ENCODE peak calls at places on chromosomes 11 and 22, in nine cellular contexts. Q is activated naive CD8-positive, alpha-beta T cell treated with anti-CD3 and anti-CD28 coated beads, Interleukin-2, amount 10 ng/mL, durations not matched to agents 7 days and 5 days; E is activated CD4-positive, alpha-beta T cell treated with anti-CD3 and anti-CD28 coated beads, Interleukin-2, amount 50 U/mL, for 24 hours; A is uterus; M is A172; B is hypothalamus; D is T-helper 9 cell; Y is GM04503; W is NCI-H1417. Z is an unnamed sample.

GRCh38 chr11:118353084-118353710 is 6.2 kb upstream of the UBE4A start:
- DNase-seq in Q (no peak), E (no peak), A (no peak), M (no peak), B (no peak), D (no peak), Y (no peak), W (no peak), Z (no peak)

GRCh38 chr11:2263724-2264360 is 6.5 kb downstream of the ASCL2 start:
- DNase-seq in Q (no peak), E (no peak), A (no peak), M (no peak), B (no peak), D (no peak), Y (no peak), W (no peak), Z (no peak)

GRCh38 chr11:2320591-2321310 is 18.9 kb downstream of the TSPAN32 start:
- DNase-seq in Q (no peak), E (no peak), A (no peak), M (no peak), B (no peak), D (no peak), Y (no peak), W (no peak), Z (peak)

GRCh38 chr11:29161216-29161615 is 855.6 kb downstream of the KCNA4 start:
- DNase-seq in Q (no peak), E (no peak), A (no peak), M (peak), B (no peak), D (no peak), Y (no peak), W (no peak), Z (no peak)

GRCh38 chr11:67071420-67072284 is 15.0 kb downstream of the RHOD start:
- DNase-seq in Q (peak), E (peak), A (peak), M (no peak), B (peak), D (peak), Y (no peak), W (no peak), Z (peak)

GRCh38 chr11:36268337-36268931 is 20.8 kb downstream of the COMMD9 start:
- DNase-seq in Q (no peak), E (no peak), A (no peak), M (no peak), B (no peak), D (no peak), Y (no peak), W (no peak), Z (no peak)

GRCh38 chr11:1975185-1975584 is 22.5 kb downstream of the H19 start:
- DNase-seq in Q (no peak), E (no peak), A (no peak), M (no peak), B (no peak), D (no peak), Y (no peak), W (no peak), Z (no peak)

GRCh38 chr11:86938900-86939880 is 16.0 kb downstream of the FZD4 start:
- DNase-seq in Q (no peak), E (no peak), A (no peak), M (no peak), B (no peak), D (no peak), Y (no peak), W (peak), Z (no peak)

GRCh38 chr11:69449320-69450063 is 32.0 kb upstream of the LINC01488 start:
- DNase-seq in Q (no peak), E (no peak), A (peak), M (peak), B (no peak), D (no peak), Y (no peak), W (no peak), Z (peak)

GRCh38 chr11:890794-891600 is 19.6 kb downstream of the CHID1 start:
- DNase-seq in Q (no peak), E (no peak), A (no peak), M (no peak), B (no peak), D (no peak), Y (no peak), W (peak), Z (peak)

GRCh38 chr11:46278387-46279173 is 1.1 kb downstream of the CREB3L1 start:
- DNase-seq in Q (peak), E (no peak), A (peak), M (peak), B (no peak), D (peak), Y (no peak), W (no peak), Z (peak)

GRCh38 chr11:32500001-32500400 is 64.7 kb upstream of the WT1 start:
- DNase-seq in Q (no peak), E (no peak), A (no peak), M (no peak), B (no peak), D (no peak), Y (no peak), W (no peak), Z (no peak)

GRCh38 chr11:131737357-131737756 is 366.9 kb downstream of the NTM start:
- DNase-seq in Q (no peak), E (no peak), A (no peak), M (no peak), B (no peak), D (no peak), Y (no peak), W (no peak), Z (no peak)

GRCh38 chr22:46948411-46949144 is 186.1 kb downstream of the TBC1D22A start:
- DNase-seq in Q (no peak), E (no peak), A (no peak), M (no peak), B (no peak), D (no peak), Y (no peak), W (no peak), Z (no peak)

GRCh38 chr22:29780781-29781676 is 13.9 kb downstream of the UQCR10 start:
- DNase-seq in Q (no peak), E (no peak), A (no peak), M (peak), B (no peak), D (no peak), Y (peak), W (no peak), Z (no peak)

GRCh38 chr11:131504199-131504949 is 134.0 kb downstream of the NTM start:
- DNase-seq in Q (no peak), E (no peak), A (no peak), M (no peak), B (peak), D (no peak), Y (no peak), W (peak), Z (no peak)

GRCh38 chr11:71153005-71153395 is 99.4 kb downstream of the SHANK2 start:
- DNase-seq in Q (no peak), E (no peak), A (no peak), M (peak), B (no peak), D (no peak), Y (no peak), W (peak), Z (no peak)

GRCh38 chr11:125375146-125375545 is 120.9 kb downstream of the FEZ1 start:
- DNase-seq in Q (no peak), E (no peak), A (no peak), M (no peak), B (no peak), D (no peak), Y (no peak), W (no peak), Z (no peak)

GRCh38 chr11:2928605-2929510 is at the start of gene PHLDA2:
- DNase-seq in Q (peak), E (peak), A (no peak), M (peak), B (no peak), D (peak), Y (no peak), W (peak), Z (peak)

GRCh38 chr11:33067294-33067693 is 27.9 kb downstream of the TCP11L1 start:
- DNase-seq in Q (no peak), E (no peak), A (no peak), M (no peak), B (no peak), D (no peak), Y (no peak), W (no peak), Z (no peak)

GRCh38 chr11:112993808-112994207 is 32.6 kb downstream of the NCAM1 start:
- DNase-seq in Q (no peak), E (no peak), A (no peak), M (no peak), B (no peak), D (no peak), Y (no peak), W (no peak), Z (no peak)

GRCh38 chr22:20315337-20316216 is 4.3 kb downstream of the DGCR6L start:
- DNase-seq in Q (no peak), E (no peak), A (no peak), M (no peak), B (no peak), D (no peak), Y (no peak), W (no peak), Z (peak)

GRCh38 chr11:128482512-128483191 is 104.7 kb downstream of the ETS1 start:
- DNase-seq in Q (no peak), E (no peak), A (no peak), M (no peak), B (no peak), D (no peak), Y (peak), W (no peak), Z (no peak)

GRCh38 chr22:17575151-17575550 is 11.9 kb downstream of the SLC25A18 start:
- DNase-seq in Q (no peak), E (no peak), A (no peak), M (no peak), B (no peak), D (no peak), Y (no peak), W (no peak), Z (no peak)

GRCh38 chr11:106381895-106382294 is 304.4 kb downstream of the AASDHPPT start:
- DNase-seq in Q (no peak), E (no peak), A (no peak), M (no peak), B (no peak), D (no peak), Y (no peak), W (no peak), Z (no peak)

Z was measured in upper lobe of left lung.